ENCODE peak calls at places on chromosomes 13 and 19, in eight cellular contexts. X is left lung; S is tibial artery; L is Karpas-422; V is CD4-positive, alpha-beta T cell; F is transverse colon; W is gastrocnemius medialis; T is heart right ventricle. P is an unnamed sample. For H3K27me3, the result is how much of the 10 kb centered on the place peaks cover.

GRCh38 chr19:3119782-3120380 is 16.0 kb upstream of the GNA15 start:
- DNase-seq in X (no peak), S (no peak), L (no peak), V (no peak), F (no peak), W (no peak), T (no peak), P (no peak)

GRCh38 chr13:90154311-90154960 is 1193.1 kb upstream of the MIR17HG start:
- DNase-seq in X (no peak), S (no peak), L (no peak), V (no peak), F (no peak), W (no peak), T (no peak), P (no peak)

GRCh38 chr19:48573163-48573505 is 21.2 kb downstream of the SULT2B1 start:
- DNase-seq in X (no peak), S (no peak), L (no peak), V (no peak), F (no peak), W (no peak), T (peak), P (no peak)

GRCh38 chr13:57878291-57878690 is 246.7 kb downstream of the PCDH17 start:
- DNase-seq in X (no peak), S (no peak), L (no peak), V (no peak), F (no peak), W (no peak), T (no peak), P (no peak)

GRCh38 chr19:37979547-37980082 is 72.6 kb downstream of the SIPA1L3 start:
- DNase-seq in X (no peak), S (no peak), L (no peak), V (no peak), F (peak), W (no peak), T (no peak), P (no peak)

GRCh38 chr19:11780431-11781020 is 13.7 kb downstream of the ZNF441 start:
- DNase-seq in X (no peak), S (no peak), L (no peak), V (no peak), F (no peak), W (no peak), T (no peak), P (no peak)

GRCh38 chr19:46670874-46671273 is 9.9 kb upstream of the DACT3 start:
- DNase-seq in X (no peak), S (no peak), L (no peak), V (no peak), F (no peak), W (no peak), T (no peak), P (no peak)

GRCh38 chr19:5665781-5666513 is 14.4 kb downstream of the MICOS13 start:
- DNase-seq in X (no peak), S (no peak), L (peak), V (no peak), F (no peak), W (no peak), T (no peak), P (no peak)

GRCh38 chr13:98492335-98493034 is 84.4 kb downstream of the STK24 start:
- DNase-seq in X (no peak), S (no peak), L (no peak), V (no peak), F (no peak), W (no peak), T (no peak), P (no peak)

GRCh38 chr19:19900574-19901444 is at the start of gene ZNF93:
- DNase-seq in X (peak), S (peak), L (peak), V (peak), F (peak), W (peak), T (peak), P (peak)

GRCh38 chr19:40513345-40513678 is 46.5 kb downstream of the SPTBN4 start:
- DNase-seq in X (no peak), S (no peak), L (no peak), V (no peak), F (no peak), W (no peak), T (no peak), P (no peak)

GRCh38 chr13:103044054-103044453 is 22.2 kb downstream of the SLC10A2 start:
- DNase-seq in X (no peak), S (no peak), L (no peak), V (no peak), F (no peak), W (no peak), T (no peak), P (no peak)

GRCh38 chr19:42149447-42150202 is 17.4 kb upstream of the POU2F2 start:
- DNase-seq in X (no peak), S (no peak), L (peak), V (no peak), F (no peak), W (no peak), T (no peak), P (no peak)

GRCh38 chr13:98752111-98752941 is at the start of gene SLC15A1:
- DNase-seq in X (no peak), S (no peak), L (no peak), V (no peak), F (peak), W (no peak), T (no peak), P (no peak)

GRCh38 chr19:48249502-48250014 is 6.2 kb downstream of the CARD8 start:
- DNase-seq in X (peak), S (peak), L (peak), V (peak), F (peak), W (peak), T (peak), P (no peak)

GRCh38 chr19:246551-246950 is 44.7 kb downstream of the PLPP2 start:
- DNase-seq in X (no peak), S (no peak), L (no peak), V (no peak), F (peak), W (no peak), T (no peak), P (no peak)

GRCh38 chr13:30158774-30159445 is 148.4 kb downstream of the KATNAL1 start:
- DNase-seq in X (no peak), S (no peak), L (peak), V (no peak), F (no peak), W (no peak), T (no peak), P (no peak)

GRCh38 chr19:2815191-2815614 is 4.5 kb upstream of the ZNF554 start:
- DNase-seq in X (no peak), S (no peak), L (no peak), V (no peak), F (no peak), W (no peak), T (no peak), P (no peak)

GRCh38 chr19:7862413-7862951 is 11.7 kb downstream of the PRR36 start:
- DNase-seq in X (peak), S (no peak), L (peak), V (peak), F (peak), W (no peak), T (peak), P (peak)
- H3K27me3 ChIP-seq in X (under half), S (under half), L (under half), V (under half), F (half or more), W (half or more), T (under half), P (under half)

GRCh38 chr19:1775951-1776605 is 22.8 kb downstream of the ONECUT3 start:
- DNase-seq in X (no peak), S (no peak), L (no peak), V (no peak), F (no peak), W (no peak), T (no peak), P (no peak)

GRCh38 chr19:1774999-1775772 is 21.9 kb downstream of the ONECUT3 start:
- DNase-seq in X (no peak), S (no peak), L (peak), V (no peak), F (no peak), W (no peak), T (no peak), P (peak)

GRCh38 chr19:1779604-1779973 is 26.3 kb downstream of the ONECUT3 start:
- DNase-seq in X (no peak), S (no peak), L (no peak), V (no peak), F (no peak), W (no peak), T (no peak), P (no peak)

GRCh38 chr19:1776606-1777147 is 23.4 kb downstream of the ONECUT3 start:
- DNase-seq in X (no peak), S (no peak), L (no peak), V (no peak), F (no peak), W (no peak), T (no peak), P (no peak)

GRCh38 chr19:1777149-1777548 is 23.8 kb downstream of the ONECUT3 start:
- DNase-seq in X (no peak), S (no peak), L (no peak), V (no peak), F (no peak), W (no peak), T (no peak), P (no peak)
- H3K27me3 ChIP-seq in X (half or more), S (under half), L (under half), V (half or more), F (half or more), W (half or more), T (half or more), P (under half)

GRCh38 chr13:112115403-112116091 is 48.6 kb downstream of the SOX1 start:
- DNase-seq in X (no peak), S (no peak), L (no peak), V (no peak), F (no peak), W (no peak), T (no peak), P (no peak)
- H3K27me3 ChIP-seq in X (under half), S (under half), L (under half), V (under half), F (under half), W (under half), T (half or more), P (under half)

GRCh38 chr13:109684836-109685602 is 101.4 kb downstream of the IRS2 start:
- DNase-seq in X (no peak), S (no peak), L (no peak), V (no peak), F (peak), W (peak), T (peak), P (no peak)
- H3K27me3 ChIP-seq in X (under half), S (under half), L (under half), V (under half), F (under half), W (under half), T (under half), P (under half)

DNA sequence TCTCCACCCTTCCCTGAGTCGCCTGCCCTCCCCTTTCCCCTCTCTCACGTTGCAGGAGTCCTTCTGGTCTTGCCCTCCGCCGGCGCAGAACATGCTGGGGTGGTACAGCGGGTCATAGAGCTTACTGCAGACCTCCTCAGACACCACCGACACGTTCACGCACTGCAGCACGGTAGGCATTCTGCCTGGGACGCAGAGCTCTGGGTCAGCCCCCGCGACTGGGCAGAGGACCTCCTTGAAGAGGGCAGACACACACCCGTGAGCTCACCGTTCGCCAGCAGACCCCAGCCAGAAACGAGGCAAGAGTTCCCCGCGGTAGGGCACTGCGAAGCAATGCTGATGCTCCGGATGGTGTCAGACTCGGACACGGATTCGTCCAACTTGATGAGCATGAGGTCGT is 2.9 kb downstream of the KLK4 start:
- DNase-seq in X (no peak), S (no peak), L (no peak), V (no peak), F (no peak), W (no peak), T (no peak), P (no peak)
- H3K27me3 ChIP-seq in X (under half), S (under half), L (under half), V (half or more), F (half or more), W (under half), T (half or more), P (under half)

GRCh38 chr19:29532956-29533355 is 7.2 kb downstream of the VSTM2B start:
- DNase-seq in X (peak), S (no peak), L (no peak), V (no peak), F (no peak), W (no peak), T (no peak), P (no peak)
- H3K27me3 ChIP-seq in X (under half), S (under half), L (under half), V (half or more), F (under half), W (under half), T (half or more), P (under half)

GRCh38 chr13:52845766-52846566 is 2.5 kb downstream of the PCDH8 start:
- DNase-seq in X (no peak), S (no peak), L (peak), V (no peak), F (peak), W (no peak), T (peak), P (no peak)
- H3K27me3 ChIP-seq in X (half or more), S (under half), L (under half), V (half or more), F (half or more), W (half or more), T (half or more), P (under half)

P was measured in K562.